ENCODE peak calls at places on chromosomes 3 and 15, in four cellular contexts. E is HL-60, K is GM12891, Y is GM12878. O is an unnamed sample.

GRCh38 chr15:60840703-60841411 is 361.9 kb upstream of the ICE2 start:
- DNase-seq in Y (no peak), E (no peak), K (no peak), O (no peak)

GRCh38 chr15:91919014-91919534 is 65.6 kb downstream of the SLCO3A1 start:
- DNase-seq in Y (no peak), K (no peak), E (no peak), O (no peak)

GRCh38 chr3:152054315-152054714 is 180.9 kb downstream of the SUCNR1 start:
- DNase-seq in E (no peak), K (no peak), Y (no peak), O (no peak)

GRCh38 chr15:40739854-40740253 is 15.2 kb downstream of the RMDN3 start:
- DNase-seq in K (no peak), E (no peak), Y (no peak), O (no peak)

GRCh38 chr3:43953814-43954241 is 263.1 kb downstream of the ABHD5 start:
- DNase-seq in K (no peak), Y (no peak), E (no peak), O (no peak)

GRCh38 chr15:41992151-41992802 is 19.9 kb upstream of the EHD4 start:
- DNase-seq in K (no peak), Y (no peak), E (no peak), O (no peak)

GRCh38 chr3:134326760-134327593 is 47.3 kb downstream of the AMOTL2 start:
- DNase-seq in E (no peak), Y (no peak), K (no peak), O (no peak)

GRCh38 chr3:148309390-148310035 is 388.2 kb upstream of the AGTR1 start:
- DNase-seq in Y (no peak), E (peak), K (no peak), O (peak)

GRCh38 chr3:105715372-105715771 is 153.4 kb downstream of the CBLB start:
- DNase-seq in Y (no peak), E (no peak), K (no peak), O (no peak)

GRCh38 chr15:71651750-71652186 is 158.6 kb upstream of the NR2E3 start:
- DNase-seq in E (peak), K (peak), Y (peak), O (no peak)

GRCh38 chr15:51830279-51830806 is 890 bp downstream of the TMOD3 start:
- DNase-seq in K (no peak), Y (no peak), E (no peak), O (no peak)

GRCh38 chr3:45881031-45882022 is 5.0 kb upstream of the CCR9 start:
- DNase-seq in E (peak), Y (no peak), K (no peak), O (peak)

GRCh38 chr15:53836618-53837017 is 77.2 kb upstream of the WDR72 start:
- DNase-seq in K (no peak), E (no peak), Y (no peak), O (no peak)

GRCh38 chr3:102573483-102574028 is 138.7 kb downstream of the ZPLD1 start:
- DNase-seq in K (no peak), E (no peak), Y (no peak), O (no peak)

GRCh38 chr3:164604687-164605086 is 473.6 kb downstream of the SI start:
- DNase-seq in Y (no peak), E (no peak), K (no peak), O (no peak)

DNA sequence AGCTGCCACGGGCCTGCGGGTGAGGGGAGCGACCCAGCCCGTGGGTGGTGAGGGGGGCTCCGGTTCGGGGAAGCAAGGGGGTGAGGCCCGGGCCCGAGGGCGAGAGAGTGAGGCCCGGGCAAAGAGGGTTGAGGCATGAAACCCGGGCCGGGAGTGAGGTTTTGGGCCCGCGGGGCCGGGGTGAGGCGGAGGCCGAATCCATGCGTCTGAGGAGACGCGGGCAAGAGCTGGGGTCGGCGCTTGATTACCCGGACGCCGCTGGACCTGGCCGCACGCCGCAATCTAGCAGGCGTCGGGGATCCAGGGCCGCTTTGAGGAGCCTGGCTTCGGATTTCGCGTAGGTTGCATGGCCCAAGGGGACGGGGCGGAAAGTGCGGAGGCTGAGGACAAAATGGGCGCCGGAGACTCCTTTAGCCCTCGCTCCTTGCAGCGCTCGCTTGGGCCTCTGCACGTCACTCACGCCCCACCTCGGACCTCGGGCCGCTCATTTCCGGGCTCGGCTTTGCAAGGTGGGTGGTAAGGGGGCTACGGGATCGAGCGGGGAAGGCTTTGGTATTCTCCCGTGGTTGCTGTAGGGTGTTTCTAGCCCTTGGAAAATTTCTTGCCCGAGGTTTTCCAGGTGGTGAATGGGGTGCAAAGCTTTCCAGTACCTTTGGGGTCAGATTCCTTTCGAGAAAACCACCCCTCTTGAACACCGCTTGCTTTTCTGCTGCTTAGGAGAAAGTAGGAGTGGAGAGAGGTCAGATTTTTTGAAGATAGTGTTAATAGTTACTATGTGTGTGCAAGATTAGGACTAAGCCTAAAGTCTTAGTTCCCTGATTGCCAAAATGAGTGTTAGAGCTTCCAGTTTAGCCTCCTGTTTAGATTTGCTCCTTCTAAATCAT is 827 bp downstream of the SLC25A36 start:
- DNase-seq in Y (no peak), K (peak), E (peak), O (peak)
- TF ChIP-seq SPI1 in Y (no peak), K (no peak), E (no peak), O (no peak)

GRCh38 chr3:73868688-73869315 is 244.1 kb upstream of the PDZRN3 start:
- DNase-seq in Y (no peak), K (no peak), E (no peak), O (no peak)
- TF ChIP-seq SPI1 in Y (no peak), K (no peak), E (no peak), O (no peak)

GRCh38 chr3:12186515-12187286 is 28.0 kb upstream of the TIMP4 start:
- DNase-seq in K (no peak), E (no peak), Y (no peak), O (no peak)

GRCh38 chr3:12182687-12183441 is 24.2 kb upstream of the TIMP4 start:
- DNase-seq in K (no peak), E (no peak), Y (no peak), O (no peak)

GRCh38 chr3:12184541-12184940 is 25.8 kb upstream of the TIMP4 start:
- DNase-seq in Y (no peak), K (no peak), E (no peak), O (no peak)

GRCh38 chr3:12186046-12186445 is 27.3 kb upstream of the TIMP4 start:
- DNase-seq in E (no peak), K (no peak), Y (no peak), O (no peak)

DNA sequence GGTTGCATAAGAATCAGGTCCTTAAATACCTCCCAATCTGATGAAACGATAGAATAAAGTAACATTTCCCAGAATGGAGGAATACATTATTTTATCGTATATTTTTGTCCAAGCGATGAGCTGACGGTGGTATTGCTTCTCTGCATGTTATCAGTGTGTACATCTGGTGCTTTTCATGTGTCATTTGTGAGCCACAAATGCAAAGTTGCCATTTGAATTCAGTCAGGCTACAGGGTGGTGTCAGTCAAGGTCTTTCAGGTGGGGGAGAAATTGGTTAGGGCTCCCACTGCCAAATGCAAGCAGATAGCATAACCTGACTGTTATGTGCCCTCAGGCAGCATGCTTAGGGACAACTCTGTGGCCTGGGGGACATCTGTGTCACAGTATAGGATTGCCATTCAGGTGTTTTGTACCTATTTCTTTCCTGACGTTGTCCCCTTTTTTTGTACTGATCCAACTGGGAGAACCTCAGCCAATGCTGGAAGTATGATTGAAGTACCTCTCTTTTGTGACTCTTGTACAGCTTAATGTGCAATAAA is 26.5 kb upstream of the TIMP4 start:
- DNase-seq in Y (no peak), K (no peak), E (no peak), O (no peak)
- TF ChIP-seq SPI1 in Y (no peak), K (no peak), E (no peak), O (no peak)

GRCh38 chr15:85607842-85608241 is 186.9 kb downstream of the KLHL25 start:
- DNase-seq in Y (no peak), K (no peak), E (no peak), O (no peak)
- TF ChIP-seq SPI1 in Y (no peak), K (no peak), E (no peak), O (no peak)

GRCh38 chr3:47006145-47006651 is 26.7 kb downstream of the NBEAL2 start:
- DNase-seq in E (no peak), K (no peak), Y (no peak), O (no peak)
- TF ChIP-seq SPI1 in E (no peak), K (no peak), Y (no peak), O (no peak)

GRCh38 chr15:90620379-90621134 is 90.8 kb downstream of the CRTC3 start:
- DNase-seq in K (peak), Y (peak), E (peak), O (peak)
- TF ChIP-seq SPI1 in K (peak), Y (no peak), E (peak), O (peak)

DNA sequence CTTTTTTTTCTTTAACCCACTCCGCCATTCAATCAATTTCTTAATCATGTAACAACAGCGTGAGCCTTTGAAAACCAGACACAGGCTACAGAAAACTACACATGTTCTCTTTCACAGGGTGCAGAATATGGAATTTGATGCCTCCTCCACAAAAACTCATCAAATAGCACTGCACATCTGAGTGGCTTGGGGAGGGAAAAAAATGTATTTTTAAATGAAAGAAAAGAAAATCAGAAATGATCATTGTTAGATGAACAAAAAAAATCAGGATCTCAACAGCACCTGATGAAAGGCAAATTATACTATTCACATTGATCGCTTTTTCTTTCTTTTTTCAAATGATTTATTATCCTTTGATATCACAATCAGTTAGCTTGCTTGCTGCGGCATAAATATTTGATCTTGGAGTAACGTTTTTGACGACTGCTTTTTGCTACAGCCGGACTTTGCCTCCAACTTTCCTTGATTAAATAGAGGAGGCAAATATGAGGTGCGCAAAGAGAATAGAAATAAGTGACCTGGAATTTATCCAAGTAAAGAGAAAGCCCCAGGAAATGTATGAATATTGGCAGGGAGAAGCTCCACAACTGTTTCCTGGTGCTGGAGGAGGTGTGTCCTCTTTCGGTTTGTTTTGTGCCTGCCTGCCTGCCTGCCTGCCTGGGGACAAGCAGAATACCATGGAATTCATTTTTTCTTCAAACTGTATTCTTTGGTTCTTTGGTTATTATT is 63.1 kb downstream of the EDEM1 start:
- DNase-seq in K (no peak), Y (no peak), E (no peak), O (no peak)
- TF ChIP-seq SPI1 in K (no peak), Y (no peak), E (no peak), O (no peak)

O was measured in K562.